ENCODE peak calls at places on chromosomes 2 and 18, in seven cellular contexts. E is pancreas, F is thoracic aorta, V is endothelial cell of umbilical vein, O is right lobe of liver, I is tibial artery, A is HepG2. Q is an unnamed sample.
A peak's percentile ranks its signal among the peaks of the same experiment; 100 is the strongest.

GRCh38 chr2:71800106-71800809 is 346.9 kb downstream of the DYSF start:
- DNase-seq in E (no peak), F (no peak), V (peak; percentile 10), O (no peak), I (no peak), A (no peak), Q (peak; percentile 54)

GRCh38 chr2:152200562-152201465 is 25.3 kb upstream of the STAM2 start:
- DNase-seq in E (peak; percentile 76), F (peak; percentile 87), V (peak; percentile 97), O (peak; percentile 55), I (peak; percentile 96), A (peak; percentile 77), Q (peak; percentile 88)

GRCh38 chr18:45920367-45920766 is 46.8 kb downstream of the EPG5 start:
- DNase-seq in E (peak; percentile 85), F (peak; percentile 20), V (peak; percentile 72), O (peak; percentile 89), I (peak; percentile 83), A (no peak), Q (no peak)

GRCh38 chr2:226756131-226756530 is 43.5 kb downstream of the IRS1 start:
- DNase-seq in E (no peak), F (no peak), V (no peak), O (no peak), I (no peak), A (peak; percentile 12), Q (no peak)

GRCh38 chr2:96264656-96265348 is 995 bp downstream of the TMEM127 start:
- DNase-seq in E (no peak), F (no peak), V (peak; percentile 66), O (peak; percentile 59), I (no peak), A (peak; percentile 54), Q (no peak)

GRCh38 chr2:210399440-210400041 is 77.0 kb downstream of the LANCL1 start:
- DNase-seq in E (no peak), F (no peak), V (peak; percentile 21), O (no peak), I (no peak), A (peak; percentile 19), Q (no peak)

GRCh38 chr18:11741505-11742145 is 52.6 kb downstream of the GNAL start:
- DNase-seq in E (no peak), F (no peak), V (no peak), O (no peak), I (no peak), A (peak; percentile 11), Q (no peak)

GRCh38 chr2:203498161-203498560 is 36.9 kb downstream of the RAPH1 start:
- DNase-seq in E (no peak), F (no peak), V (peak; percentile 71), O (no peak), I (no peak), A (no peak), Q (no peak)

GRCh38 chr2:241507430-241508239 is 749 bp downstream of the STK25 start:
- DNase-seq in E (peak; percentile 80), F (no peak), V (peak; percentile 65), O (peak; percentile 61), I (peak; percentile 36), A (peak; percentile 62), Q (no peak)

GRCh38 chr2:174662859-174663258 is 65.3 kb upstream of the WIPF1 start:
- DNase-seq in E (no peak), F (no peak), V (no peak), O (no peak), I (no peak), A (no peak), Q (no peak)
- H3K27ac ChIP-seq in E (no peak overlapping the region), F (peak overlapping the region; percentile 82), V (no peak overlapping the region), O (no peak overlapping the region), I (peak overlapping the region; percentile 87), A (no peak overlapping the region), Q (peak overlapping the region; percentile 61)

GRCh38 chr2:19347619-19348562 is 10.5 kb downstream of the OSR1 start:
- DNase-seq in E (peak; percentile 97), F (peak; percentile 99), V (peak; percentile 98), O (peak; percentile 91), I (peak; percentile 98), A (peak; percentile 92), Q (peak; percentile 97)
- TF ChIP-seq CTCF in E (no peak), F (no peak), V (no peak), O (no peak), I (no peak), A (peak; percentile 17), Q (no peak)

GRCh38 chr2:201157694-201158093 is 25.2 kb upstream of the CASP10 start:
- DNase-seq in E (no peak), F (no peak), V (no peak), O (no peak), I (no peak), A (no peak), Q (no peak)
- H3K4me3 ChIP-seq in E (no peak overlapping the region), F (no peak overlapping the region), V (no peak overlapping the region), O (no peak overlapping the region), I (no peak overlapping the region), A (no peak overlapping the region), Q (no peak overlapping the region)

GRCh38 chr2:196598846-196599245 is 40.7 kb upstream of the CCDC150 start:
- DNase-seq in E (no peak), F (no peak), V (no peak), O (no peak), I (no peak), A (no peak), Q (no peak)
- H3K27ac ChIP-seq in E (no peak overlapping the region), F (no peak overlapping the region), V (no peak overlapping the region), O (no peak overlapping the region), I (no peak overlapping the region), A (no peak overlapping the region), Q (no peak overlapping the region)

GRCh38 chr2:10030311-10030736 is 13.0 kb upstream of the KLF11 start:
- DNase-seq in E (no peak), F (no peak), V (no peak), O (no peak), I (no peak), A (peak; percentile 61), Q (no peak)

GRCh38 chr2:10029875-10030223 is 13.5 kb upstream of the KLF11 start:
- DNase-seq in E (no peak), F (no peak), V (no peak), O (no peak), I (no peak), A (no peak), Q (no peak)

GRCh38 chr2:10027931-10028330 is 15.4 kb upstream of the KLF11 start:
- DNase-seq in E (no peak), F (no peak), V (no peak), O (no peak), I (no peak), A (no peak), Q (no peak)

GRCh38 chr2:10028407-10028987 is 14.9 kb upstream of the KLF11 start:
- DNase-seq in E (no peak), F (no peak), V (no peak), O (peak; percentile 19), I (no peak), A (no peak), Q (no peak)

DNA sequence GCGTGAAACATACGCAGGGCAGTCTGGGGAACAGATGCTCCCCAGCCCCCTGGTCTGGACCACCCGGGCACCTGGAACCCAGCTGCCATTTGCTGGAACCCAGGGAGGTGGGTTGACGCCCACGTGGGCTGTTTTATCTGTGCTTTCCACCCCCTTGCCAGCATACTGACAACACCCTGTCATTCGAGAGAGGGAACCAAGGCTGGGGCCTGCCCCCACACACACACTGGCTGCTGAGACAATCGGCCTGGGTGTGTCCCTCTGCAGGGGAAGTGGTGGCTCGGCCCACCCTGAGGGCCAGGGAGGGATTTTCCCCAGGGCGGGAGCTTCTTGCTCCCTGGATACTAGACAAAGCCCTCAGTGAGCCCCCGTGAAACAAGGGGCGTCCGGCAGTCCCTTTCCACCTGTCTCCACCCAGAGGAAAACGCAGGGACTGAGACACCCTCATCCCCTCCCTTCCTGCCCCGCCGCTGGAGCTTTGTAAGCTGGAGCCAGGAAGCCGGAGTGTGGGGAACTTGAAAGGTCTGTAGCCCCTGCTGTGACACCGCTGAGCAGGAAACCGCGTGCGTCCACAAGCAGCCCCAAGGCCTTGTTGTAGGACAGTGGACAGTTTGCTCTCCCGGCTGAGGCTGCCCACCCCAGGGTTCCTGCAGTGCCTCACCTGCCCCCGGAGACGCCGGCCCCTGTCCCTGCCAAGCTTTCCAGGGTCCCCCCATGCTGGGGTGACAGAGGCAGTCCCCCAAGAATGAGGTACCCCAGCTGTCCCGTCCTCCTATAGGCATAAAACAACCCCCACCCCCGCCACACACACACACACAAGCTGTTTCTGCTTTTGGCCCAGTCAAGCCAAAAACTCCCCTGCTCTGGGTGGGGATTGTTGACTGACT is 14.1 kb upstream of the KLF11 start:
- DNase-seq in E (no peak), F (no peak), V (peak; percentile 19), O (peak; percentile 62), I (peak; percentile 71), A (no peak), Q (no peak)
- TF ChIP-seq CTCF in E (no peak), F (no peak), V (no peak), O (no peak), I (no peak), A (peak; percentile 3), Q (no peak)

DNA sequence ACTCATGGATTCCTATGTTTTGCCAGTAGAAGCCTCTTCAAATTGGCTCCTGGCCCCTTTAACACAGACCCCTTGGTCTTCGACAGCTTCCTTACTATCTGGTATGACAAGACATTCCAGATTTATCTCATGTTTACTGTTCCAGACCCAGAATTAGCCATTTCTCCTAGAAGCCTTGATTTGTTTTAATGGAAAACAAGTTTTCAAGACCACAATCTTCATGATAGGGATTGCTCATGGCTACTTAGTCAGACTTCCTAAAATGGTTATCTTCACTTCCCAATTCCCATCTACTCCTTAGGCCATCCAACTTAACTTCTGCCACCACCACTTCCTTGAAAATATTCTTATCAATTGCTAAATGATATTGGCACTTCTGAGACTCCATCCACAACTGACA is 63.2 kb downstream of the TTC32 start:
- DNase-seq in E (no peak), F (no peak), V (no peak), O (no peak), I (no peak), A (no peak), Q (no peak)
- H3K4me3 ChIP-seq in E (no peak overlapping the region), F (no peak overlapping the region), V (no peak overlapping the region), O (no peak overlapping the region), I (no peak overlapping the region), A (no peak overlapping the region), Q (no peak overlapping the region)

DNA sequence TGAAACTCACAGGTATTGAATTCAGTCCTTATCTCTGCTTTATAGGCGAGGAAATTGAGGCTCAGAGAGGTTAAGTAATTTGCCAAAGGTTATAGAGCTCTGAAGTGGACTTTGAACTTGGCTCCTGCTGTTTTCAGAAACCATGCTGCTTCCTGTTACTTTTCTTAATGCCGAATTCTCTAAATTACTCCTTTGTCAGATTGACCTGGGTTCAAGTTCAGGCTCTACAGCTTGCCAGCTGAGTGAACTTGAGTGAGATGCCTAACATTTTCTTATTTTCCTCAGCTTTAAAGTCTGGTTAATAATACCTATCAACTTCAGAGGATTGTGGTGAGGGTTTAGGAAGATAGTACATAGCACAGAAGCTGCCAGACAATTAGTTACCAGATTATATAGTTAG is 3.4 kb downstream of the ASAP2 start:
- DNase-seq in E (no peak), F (no peak), V (no peak), O (no peak), I (no peak), A (peak; percentile 63), Q (no peak)
- H3K27ac ChIP-seq in E (no peak overlapping the region), F (peak overlapping the region; percentile 50), V (no peak overlapping the region), O (no peak overlapping the region), I (peak overlapping the region; percentile 77), A (no peak overlapping the region), Q (peak overlapping the region; percentile 92)

GRCh38 chr2:188571543-188571942 is 279.9 kb downstream of the GULP1 start:
- DNase-seq in E (no peak), F (no peak), V (no peak), O (no peak), I (no peak), A (no peak), Q (no peak)
- TF ChIP-seq CTCF in E (no peak), F (no peak), V (no peak), O (no peak), I (no peak), A (no peak), Q (no peak)